ENCODE peak calls at places on chromosome 22, in eight cellular contexts. One of them, this sample, is unnamed.

GRCh38 chr22:46336119-46337078 is 885 bp downstream of the TRMU start:
- DNase-seq in heart right ventricle: peak
- DNase-seq in K562: peak
- DNase-seq in NCI-H1105 treated with DMSO at 0.1 percent for 48 hours: no peak
- DNase-seq in epithelial cell of proximal tubule: no peak
- DNase-seq in body of pancreas: peak
- DNase-seq in left colon: peak
- DNase-seq in H7: peak
- DNase-seq in this sample: no peak

GRCh38 chr22:44758354-44758969 is 6.1 kb downstream of the ARHGAP8 start:
- DNase-seq in left colon: no peak
- DNase-seq in epithelial cell of proximal tubule: no peak
- DNase-seq in heart right ventricle: no peak
- DNase-seq in H7: no peak
- DNase-seq in NCI-H1105 treated with DMSO at 0.1 percent for 48 hours: no peak
- DNase-seq in body of pancreas: no peak
- DNase-seq in K562: no peak
- DNase-seq in this sample: no peak

GRCh38 chr22:49686495-49687219 is 141.0 kb downstream of the BRD1 start:
- DNase-seq in H7: peak
- DNase-seq in heart right ventricle: no peak
- DNase-seq in left colon: no peak
- DNase-seq in epithelial cell of proximal tubule: no peak
- DNase-seq in body of pancreas: no peak
- DNase-seq in NCI-H1105 treated with DMSO at 0.1 percent for 48 hours: no peak
- DNase-seq in K562: no peak
- DNase-seq in this sample: no peak

GRCh38 chr22:43516386-43516785 is 104.6 kb downstream of the MPPED1 start:
- DNase-seq in NCI-H1105 treated with DMSO at 0.1 percent for 48 hours: no peak
- DNase-seq in left colon: no peak
- DNase-seq in body of pancreas: no peak
- DNase-seq in K562: no peak
- DNase-seq in heart right ventricle: no peak
- DNase-seq in H7: no peak
- DNase-seq in epithelial cell of proximal tubule: no peak
- DNase-seq in this sample: no peak

GRCh38 chr22:50473855-50474671 is 772 bp downstream of the SBF1 start:
- DNase-seq in heart right ventricle: peak
- DNase-seq in epithelial cell of proximal tubule: no peak
- DNase-seq in body of pancreas: peak
- DNase-seq in left colon: peak
- DNase-seq in NCI-H1105 treated with DMSO at 0.1 percent for 48 hours: no peak
- DNase-seq in K562: peak
- DNase-seq in H7: peak
- DNase-seq in this sample: no peak

GRCh38 chr22:32281092-32281491 is 25.9 kb upstream of the SLC5A4 start:
- DNase-seq in H7: no peak
- DNase-seq in NCI-H1105 treated with DMSO at 0.1 percent for 48 hours: no peak
- DNase-seq in K562: no peak
- DNase-seq in body of pancreas: no peak
- DNase-seq in heart right ventricle: no peak
- DNase-seq in epithelial cell of proximal tubule: peak
- DNase-seq in left colon: no peak
- DNase-seq in this sample: no peak

GRCh38 chr22:29773233-29773632 is 6.1 kb downstream of the UQCR10 start:
- DNase-seq in K562: no peak
- DNase-seq in body of pancreas: no peak
- DNase-seq in left colon: no peak
- DNase-seq in heart right ventricle: no peak
- DNase-seq in H7: no peak
- DNase-seq in NCI-H1105 treated with DMSO at 0.1 percent for 48 hours: no peak
- DNase-seq in epithelial cell of proximal tubule: no peak
- DNase-seq in this sample: no peak

GRCh38 chr22:48099251-48099650 is 1336.8 kb downstream of the TBC1D22A start:
- DNase-seq in heart right ventricle: no peak
- DNase-seq in NCI-H1105 treated with DMSO at 0.1 percent for 48 hours: no peak
- DNase-seq in left colon: no peak
- DNase-seq in epithelial cell of proximal tubule: no peak
- DNase-seq in K562: no peak
- DNase-seq in body of pancreas: no peak
- DNase-seq in H7: no peak
- DNase-seq in this sample: no peak

GRCh38 chr22:27474711-27475547 is 326.6 kb downstream of the MN1 start:
- DNase-seq in heart right ventricle: no peak
- DNase-seq in K562: no peak
- DNase-seq in NCI-H1105 treated with DMSO at 0.1 percent for 48 hours: peak
- DNase-seq in body of pancreas: no peak
- DNase-seq in left colon: no peak
- DNase-seq in H7: peak
- DNase-seq in epithelial cell of proximal tubule: peak
- DNase-seq in this sample: no peak

GRCh38 chr22:19942886-19943664 is 1.5 kb upstream of the TXNRD2 start:
- DNase-seq in heart right ventricle: no peak
- DNase-seq in left colon: no peak
- DNase-seq in body of pancreas: peak
- DNase-seq in H7: peak
- DNase-seq in NCI-H1105 treated with DMSO at 0.1 percent for 48 hours: no peak
- DNase-seq in epithelial cell of proximal tubule: peak
- DNase-seq in K562: no peak
- DNase-seq in this sample: no peak

GRCh38 chr22:32324505-32325415 is 32.9 kb upstream of the RFPL3 start:
- DNase-seq in NCI-H1105 treated with DMSO at 0.1 percent for 48 hours: no peak
- DNase-seq in heart right ventricle: no peak
- DNase-seq in H7: no peak
- DNase-seq in body of pancreas: no peak
- DNase-seq in epithelial cell of proximal tubule: no peak
- DNase-seq in K562: no peak
- DNase-seq in left colon: no peak
- DNase-seq in this sample: peak

GRCh38 chr22:27809226-27809625 is 7.7 kb upstream of the MN1 start:
- DNase-seq in heart right ventricle: no peak
- DNase-seq in epithelial cell of proximal tubule: no peak
- DNase-seq in K562: no peak
- DNase-seq in left colon: no peak
- DNase-seq in H7: peak
- DNase-seq in NCI-H1105 treated with DMSO at 0.1 percent for 48 hours: no peak
- DNase-seq in body of pancreas: no peak
- DNase-seq in this sample: no peak

GRCh38 chr22:49820984-49821383 is 6.7 kb downstream of the BRD1 start:
- DNase-seq in NCI-H1105 treated with DMSO at 0.1 percent for 48 hours: no peak
- DNase-seq in K562: no peak
- DNase-seq in body of pancreas: no peak
- DNase-seq in epithelial cell of proximal tubule: no peak
- DNase-seq in left colon: no peak
- DNase-seq in heart right ventricle: no peak
- DNase-seq in H7: peak
- DNase-seq in this sample: no peak

GRCh38 chr22:38017272-38017920 is 33.0 kb upstream of the SOX10 start:
- DNase-seq in NCI-H1105 treated with DMSO at 0.1 percent for 48 hours: no peak
- DNase-seq in left colon: peak
- DNase-seq in body of pancreas: peak
- DNase-seq in K562: no peak
- DNase-seq in heart right ventricle: peak
- DNase-seq in epithelial cell of proximal tubule: no peak
- DNase-seq in H7: peak
- DNase-seq in this sample: peak

GRCh38 chr22:17112491-17113042 is 8.6 kb downstream of the TMEM121B start:
- DNase-seq in K562: no peak
- DNase-seq in epithelial cell of proximal tubule: peak
- DNase-seq in NCI-H1105 treated with DMSO at 0.1 percent for 48 hours: no peak
- DNase-seq in H7: peak
- DNase-seq in left colon: no peak
- DNase-seq in body of pancreas: no peak
- DNase-seq in heart right ventricle: no peak
- DNase-seq in this sample: no peak

GRCh38 chr22:31342389-31343125 is 3.6 kb downstream of the PATZ1 start:
- DNase-seq in left colon: no peak
- DNase-seq in body of pancreas: peak
- DNase-seq in H7: peak
- DNase-seq in epithelial cell of proximal tubule: no peak
- DNase-seq in NCI-H1105 treated with DMSO at 0.1 percent for 48 hours: no peak
- DNase-seq in K562: no peak
- DNase-seq in heart right ventricle: no peak
- DNase-seq in this sample: no peak

GRCh38 chr22:39439170-39439569 is 17.6 kb upstream of the MGAT3 start:
- DNase-seq in left colon: no peak
- DNase-seq in K562: no peak
- DNase-seq in NCI-H1105 treated with DMSO at 0.1 percent for 48 hours: no peak
- DNase-seq in body of pancreas: no peak
- DNase-seq in H7: no peak
- DNase-seq in heart right ventricle: no peak
- DNase-seq in epithelial cell of proximal tubule: no peak
- DNase-seq in this sample: no peak

GRCh38 chr22:46432164-46433068 is 96.9 kb downstream of the TRMU start:
- DNase-seq in NCI-H1105 treated with DMSO at 0.1 percent for 48 hours: no peak
- DNase-seq in epithelial cell of proximal tubule: no peak
- DNase-seq in left colon: peak
- DNase-seq in K562: no peak
- DNase-seq in H7: no peak
- DNase-seq in heart right ventricle: no peak
- DNase-seq in body of pancreas: no peak
- DNase-seq in this sample: no peak

GRCh38 chr22:44245438-44245837 is 64.7 kb downstream of the PARVG start:
- DNase-seq in heart right ventricle: peak
- DNase-seq in epithelial cell of proximal tubule: no peak
- DNase-seq in NCI-H1105 treated with DMSO at 0.1 percent for 48 hours: no peak
- DNase-seq in H7: peak
- DNase-seq in K562: no peak
- DNase-seq in body of pancreas: no peak
- DNase-seq in left colon: no peak
- DNase-seq in this sample: peak

GRCh38 chr22:19290400-19291217 is 910 bp downstream of the CLTCL1 start:
- DNase-seq in left colon: peak
- DNase-seq in NCI-H1105 treated with DMSO at 0.1 percent for 48 hours: no peak
- DNase-seq in body of pancreas: no peak
- DNase-seq in heart right ventricle: peak
- DNase-seq in H7: peak
- DNase-seq in epithelial cell of proximal tubule: no peak
- DNase-seq in K562: peak
- DNase-seq in this sample: no peak

GRCh38 chr22:39577361-39577760 is 6.8 kb downstream of the CACNA1I start:
- DNase-seq in K562: no peak
- DNase-seq in H7: no peak
- DNase-seq in epithelial cell of proximal tubule: no peak
- DNase-seq in NCI-H1105 treated with DMSO at 0.1 percent for 48 hours: no peak
- DNase-seq in body of pancreas: no peak
- DNase-seq in heart right ventricle: no peak
- DNase-seq in left colon: no peak
- DNase-seq in this sample: no peak

GRCh38 chr22:48960576-48960975 is 867.1 kb downstream of the BRD1 start:
- DNase-seq in K562: no peak
- DNase-seq in left colon: no peak
- DNase-seq in heart right ventricle: no peak
- DNase-seq in NCI-H1105 treated with DMSO at 0.1 percent for 48 hours: no peak
- DNase-seq in body of pancreas: no peak
- DNase-seq in H7: no peak
- DNase-seq in epithelial cell of proximal tubule: no peak
- DNase-seq in this sample: peak

GRCh38 chr22:37765498-37765897 is 42.2 kb upstream of the GCAT start:
- DNase-seq in K562: no peak
- DNase-seq in H7: no peak
- DNase-seq in heart right ventricle: peak
- DNase-seq in body of pancreas: no peak
- DNase-seq in epithelial cell of proximal tubule: no peak
- DNase-seq in NCI-H1105 treated with DMSO at 0.1 percent for 48 hours: no peak
- DNase-seq in left colon: no peak
- DNase-seq in this sample: no peak

GRCh38 chr22:50267591-50268390 is 2.4 kb downstream of the MAPK11 start:
- DNase-seq in epithelial cell of proximal tubule: no peak
- DNase-seq in H7: peak
- DNase-seq in left colon: peak
- DNase-seq in K562: peak
- DNase-seq in heart right ventricle: peak
- DNase-seq in NCI-H1105 treated with DMSO at 0.1 percent for 48 hours: no peak
- DNase-seq in body of pancreas: peak
- DNase-seq in this sample: peak

This sample was measured in lung.